ENCODE peak calls at places on chromosomes 4 and X, in four cellular contexts. U is ovary, N is breast epithelium, A is K562. W is an unnamed sample.

GRCh38 chr4:76688737-76689078 is 209.2 kb downstream of the SOWAHB start:
- DNase-seq in N (no peak), U (no peak), A (no peak), W (no peak)

GRCh38 chrX:135420831-135421230 is 913 bp upstream of the SMIM10L2A start:
- DNase-seq in U (no peak), N (no peak), A (no peak), W (no peak)

GRCh38 chr4:146520894-146521542 is 722 bp downstream of the SLC10A7 start:
- DNase-seq in U (no peak), A (peak), N (no peak), W (no peak)

GRCh38 chr4:177706916-177707315 is 264.7 kb upstream of the AGA start:
- DNase-seq in A (no peak), N (no peak), U (no peak), W (no peak)

GRCh38 chr4:153528705-153529493 is 62.7 kb downstream of the TMEM131L start:
- DNase-seq in A (peak), U (no peak), N (no peak), W (no peak)

GRCh38 chr4:158067646-158068045 is 105.2 kb downstream of the GASK1B start:
- DNase-seq in A (no peak), N (no peak), U (no peak), W (no peak)

GRCh38 chr4:168711197-168712120 is 214.6 kb downstream of the PALLD start:
- DNase-seq in N (no peak), A (no peak), U (no peak), W (peak)

GRCh38 chr4:187125062-187125461 is 401.4 kb upstream of the FAT1 start:
- DNase-seq in A (no peak), U (no peak), N (no peak), W (no peak)

GRCh38 chr4:142840516-142841123 is 5.5 kb downstream of the INPP4B start:
- DNase-seq in A (peak), N (no peak), U (no peak), W (no peak)

GRCh38 chr4:136793848-136794247 is 738.4 kb downstream of the PCDH18 start:
- DNase-seq in N (no peak), U (no peak), A (no peak), W (no peak)

GRCh38 chr4:185839204-185839712 is 27.3 kb upstream of the SORBS2 start:
- DNase-seq in N (peak), A (no peak), U (peak), W (peak)

GRCh38 chrX:133335027-133335426 is 80.3 kb downstream of the GPC4 start:
- DNase-seq in A (peak), U (no peak), N (no peak), W (peak)

GRCh38 chrX:111447298-111447697 is 35.3 kb upstream of the DCX start:
- DNase-seq in U (no peak), N (no peak), A (peak), W (no peak)

GRCh38 chrX:46251755-46252154 is 293.5 kb downstream of the ZNF674 start:
- DNase-seq in U (no peak), N (no peak), A (no peak), W (no peak)

GRCh38 chrX:30039768-30040167 is 175.6 kb upstream of the MAGEB2 start:
- DNase-seq in A (no peak), N (no peak), U (no peak), W (no peak)

GRCh38 chr4:147761218-147761883 is 29.5 kb downstream of the ARHGAP10 start:
- DNase-seq in U (no peak), N (no peak), A (no peak), W (no peak)

GRCh38 chr4:53273726-53274125 is 92.1 kb downstream of the SCFD2 start:
- DNase-seq in U (no peak), A (no peak), N (no peak), W (no peak)

GRCh38 chrX:13893826-13894225 is 76.9 kb upstream of the GPM6B start:
- DNase-seq in A (no peak), N (no peak), U (no peak), W (no peak)

DNA sequence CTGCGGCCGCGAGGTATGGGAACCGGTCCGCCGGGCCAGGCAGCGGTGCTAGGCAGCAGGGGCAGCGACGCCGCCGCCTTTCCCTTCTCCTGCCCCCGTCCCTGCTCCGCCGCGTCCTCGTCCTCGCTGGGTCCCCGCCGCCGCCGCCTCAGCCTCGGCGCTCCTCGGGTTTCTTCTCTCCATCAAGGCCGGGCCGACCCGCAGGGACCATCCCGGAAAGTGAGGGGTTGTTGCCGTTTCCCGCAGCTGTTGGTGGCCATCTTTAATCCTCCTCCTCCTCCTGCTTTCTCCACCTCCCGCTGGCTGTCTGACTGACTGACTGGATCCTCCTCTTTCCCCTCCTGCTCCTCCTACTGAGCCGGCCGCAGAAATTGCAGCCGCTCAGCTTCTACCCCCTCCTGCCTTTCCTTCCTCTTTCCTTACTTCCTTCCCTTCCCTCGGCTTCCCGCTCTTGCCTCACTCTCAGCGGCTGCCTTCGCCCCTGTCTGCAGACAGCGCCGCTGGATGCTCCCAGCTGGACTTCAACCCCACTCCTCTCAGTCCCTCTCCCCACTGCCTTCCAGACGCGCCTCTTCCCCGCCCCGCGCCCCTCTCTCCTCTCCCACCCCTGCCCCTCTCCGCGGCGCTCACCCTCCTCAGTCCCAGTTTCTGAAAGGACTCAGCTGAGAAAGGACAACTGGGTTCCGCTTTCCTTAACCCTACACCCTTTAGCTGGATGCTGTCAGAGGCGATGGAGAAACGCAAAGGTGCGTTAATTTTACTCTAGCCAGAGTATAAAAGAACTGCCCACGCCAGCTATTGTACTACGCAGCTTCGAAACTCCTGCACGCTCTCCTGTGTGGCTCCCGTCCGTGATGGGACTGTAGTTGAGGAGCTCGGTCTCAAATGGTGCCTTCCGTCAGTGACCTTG is at the start of gene WDFY3:
- DNase-seq in A (peak), N (peak), U (peak), W (peak)
- TF ChIP-seq POLR2A in A (peak), N (peak), U (peak), W (peak)

GRCh38 chrX:68018248-68019203 is 414.8 kb downstream of the OPHN1 start:
- DNase-seq in U (no peak), N (no peak), A (peak), W (no peak)
- TF ChIP-seq CTCF in U (no peak), N (no peak), A (peak), W (no peak)

DNA sequence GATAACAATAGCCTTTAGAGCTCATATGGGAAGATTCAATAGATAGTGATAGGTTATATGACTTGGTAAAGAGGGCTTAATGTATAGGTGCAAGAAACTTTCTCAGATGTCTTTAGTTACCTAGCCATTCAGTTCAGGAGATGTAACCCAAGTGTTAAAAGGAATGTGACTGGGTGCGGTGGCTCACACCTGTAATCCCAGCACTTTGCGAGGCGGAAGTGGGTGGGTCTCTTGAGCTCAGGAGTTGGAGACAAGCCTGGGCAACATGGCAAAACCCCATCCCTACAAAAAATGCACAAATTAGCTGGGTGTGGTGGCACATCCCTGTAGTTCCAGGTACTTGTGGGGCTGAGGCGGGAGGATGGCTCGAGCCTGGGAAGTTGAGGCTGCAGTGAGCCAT is 7.9 kb downstream of the TET2 start:
- DNase-seq in N (no peak), U (no peak), A (no peak), W (no peak)
- H3K27ac ChIP-seq in N (no peak), U (no peak), A (no peak), W (no peak)

GRCh38 chr4:1130318-1131186 is 17.2 kb upstream of the RNF212 start:
- DNase-seq in N (peak), A (peak), U (peak), W (peak)
- TF ChIP-seq POLR2A in N (no peak), A (no peak), U (peak), W (no peak)

GRCh38 chr4:86442881-86443280 is 83.0 kb upstream of the MAPK10 start:
- DNase-seq in A (no peak), U (no peak), N (no peak), W (no peak)

GRCh38 chr4:86446996-86447395 is 87.1 kb upstream of the MAPK10 start:
- DNase-seq in A (no peak), U (no peak), N (no peak), W (no peak)

GRCh38 chr4:86439293-86439692 is 79.4 kb upstream of the MAPK10 start:
- DNase-seq in U (no peak), A (no peak), N (no peak), W (no peak)

GRCh38 chr4:86443495-86443894 is 83.6 kb upstream of the MAPK10 start:
- DNase-seq in N (no peak), A (no peak), U (no peak), W (no peak)

GRCh38 chr4:86441175-86441960 is 81.5 kb upstream of the MAPK10 start:
- DNase-seq in U (no peak), A (no peak), N (no peak), W (no peak)
- TF ChIP-seq CTCF in U (no peak), A (no peak), N (no peak), W (no peak)

DNA sequence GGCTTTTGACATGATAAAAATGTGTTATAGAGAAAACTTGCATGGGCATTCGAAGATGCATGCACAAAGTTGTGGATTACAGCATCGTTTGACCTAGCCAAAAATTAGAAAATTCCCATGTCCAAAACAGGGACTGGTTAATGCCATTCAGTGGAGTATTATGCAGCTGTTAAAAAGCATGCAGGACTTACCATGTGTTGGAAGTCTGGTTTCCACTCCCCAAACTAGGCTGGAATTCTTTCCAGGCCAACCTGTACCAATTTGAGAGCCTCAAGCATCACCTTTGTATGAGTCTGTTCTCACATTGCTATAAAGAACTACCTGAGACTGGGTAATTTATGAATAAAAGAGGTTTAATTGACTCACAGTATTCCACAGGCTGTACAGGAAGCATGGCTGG is 45.9 kb upstream of the MTM1 start:
- DNase-seq in A (no peak), N (no peak), U (no peak), W (no peak)
- H3K27ac ChIP-seq in A (no peak), N (no peak), U (no peak), W (no peak)

GRCh38 chr4:140267576-140267975 is 105.9 kb upstream of the SCOC start:
- DNase-seq in A (no peak), N (no peak), U (no peak), W (no peak)

GRCh38 chr4:140268441-140268840 is 105.0 kb upstream of the SCOC start:
- DNase-seq in A (no peak), N (no peak), U (no peak), W (no peak)

GRCh38 chr4:140266958-140267568 is 106.4 kb upstream of the SCOC start:
- DNase-seq in A (no peak), N (no peak), U (no peak), W (no peak)

GRCh38 chr4:140271553-140271952 is 101.9 kb upstream of the SCOC start:
- DNase-seq in U (no peak), A (no peak), N (no peak), W (no peak)

DNA sequence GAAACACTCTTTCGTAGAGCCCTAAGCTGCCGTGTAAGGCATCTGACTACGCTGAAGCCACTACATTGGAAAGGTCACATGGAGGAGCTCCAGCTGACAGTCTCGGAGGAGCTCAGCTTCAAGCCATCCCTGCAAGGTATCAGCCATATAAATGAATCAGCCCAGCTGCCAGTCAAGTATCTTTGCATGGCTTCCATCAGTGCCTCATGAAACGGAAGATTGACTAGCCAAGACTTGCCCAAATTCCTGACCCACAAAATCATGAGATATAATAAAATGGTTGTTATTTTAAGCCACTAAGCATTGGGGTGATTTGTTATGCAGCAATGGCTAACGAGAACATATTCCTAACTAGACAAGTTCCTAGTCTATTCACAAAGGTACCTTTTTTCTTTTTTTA is 104.1 kb upstream of the SCOC start:
- DNase-seq in U (no peak), N (no peak), A (no peak), W (no peak)
- TF ChIP-seq POLR2A in U (no peak), N (no peak), A (no peak), W (no peak)

DNA sequence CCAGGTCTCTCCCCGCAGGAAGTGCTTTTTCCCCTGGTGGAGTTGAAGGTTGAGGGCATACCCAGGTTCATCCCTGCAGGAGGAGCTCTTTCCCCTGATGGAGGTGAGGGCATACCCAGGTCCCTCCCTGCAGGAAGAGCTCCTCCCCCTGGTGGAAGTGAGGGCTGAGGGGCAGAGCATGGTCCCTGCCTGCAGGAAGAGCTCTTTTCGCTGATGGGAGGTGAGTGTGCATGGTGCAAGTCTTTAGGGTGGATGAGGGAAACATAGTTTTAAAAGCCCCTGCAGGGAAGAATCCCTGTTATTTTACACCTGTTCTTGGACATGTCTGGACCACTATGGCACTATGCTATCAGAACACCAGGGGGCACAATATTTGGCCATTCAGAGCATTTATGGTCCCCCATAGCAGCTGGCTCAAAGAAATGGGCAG is 43.7 kb upstream of the PUDP start:
- DNase-seq in N (no peak), A (no peak), U (no peak), W (no peak)
- TF ChIP-seq CTCF in N (no peak), A (peak), U (no peak), W (no peak)

GRCh38 chr4:1836650-1837049 is 19.3 kb downstream of the LETM1 start:
- DNase-seq in U (no peak), A (no peak), N (no peak), W (no peak)

GRCh38 chr4:1837069-1837468 is 18.9 kb downstream of the LETM1 start:
- DNase-seq in A (no peak), U (no peak), N (no peak), W (no peak)

GRCh38 chr4:1841886-1842210 is 14.1 kb downstream of the LETM1 start:
- DNase-seq in A (no peak), U (no peak), N (no peak), W (no peak)

GRCh38 chr4:1841201-1841885 is 14.6 kb downstream of the LETM1 start:
- DNase-seq in A (no peak), N (no peak), U (no peak), W (no peak)

DNA sequence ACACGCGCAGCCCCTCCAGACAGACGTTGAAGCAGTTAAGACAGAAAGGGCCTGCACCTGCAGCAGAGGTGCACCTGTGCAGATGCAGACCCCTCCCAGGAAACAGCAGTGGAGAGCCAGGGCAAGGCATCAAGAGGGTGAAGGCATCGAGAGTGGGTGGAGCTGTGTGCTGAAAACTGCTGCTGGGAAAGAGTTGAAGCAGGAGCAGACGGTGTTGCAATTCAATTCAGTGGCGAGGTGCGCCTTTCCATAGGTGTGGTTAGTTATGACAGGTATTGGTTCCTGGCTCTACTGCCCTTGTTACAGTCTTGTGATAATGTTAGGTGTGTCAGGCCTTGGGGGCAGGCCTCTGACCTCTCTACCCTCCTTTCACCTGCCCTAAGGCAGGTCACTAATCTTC is 16.6 kb downstream of the LETM1 start:
- DNase-seq in U (no peak), A (no peak), N (no peak), W (no peak)
- H3K27ac ChIP-seq in U (no peak), A (no peak), N (no peak), W (no peak)